ENCODE peak calls at places on chromosome 5, in five cellular contexts. One of them, this sample, is unnamed.

GRCh38 chr5:168104811-168105481 is 186.5 kb upstream of the WWC1 start:
- ATAC-seq in Right ventricle myocardium superior: peak
- ATAC-seq in aorta: no peak
- ATAC-seq in heart right ventricle: no peak
- ATAC-seq in right cardiac atrium: no peak
- ATAC-seq in this sample: no peak

GRCh38 chr5:140324041-140324833 is 21.3 kb upstream of the PFDN1 start:
- ATAC-seq in Right ventricle myocardium superior: no peak
- ATAC-seq in aorta: no peak
- ATAC-seq in heart right ventricle: no peak
- ATAC-seq in right cardiac atrium: peak
- ATAC-seq in this sample: no peak

GRCh38 chr5:108703313-108703712 is 44.4 kb upstream of the FER start:
- ATAC-seq in Right ventricle myocardium superior: no peak
- ATAC-seq in aorta: no peak
- ATAC-seq in heart right ventricle: no peak
- ATAC-seq in right cardiac atrium: no peak
- ATAC-seq in this sample: no peak

GRCh38 chr5:9046756-9047481 is 499.0 kb downstream of the SEMA5A start:
- ATAC-seq in Right ventricle myocardium superior: peak
- ATAC-seq in aorta: peak
- ATAC-seq in heart right ventricle: peak
- ATAC-seq in right cardiac atrium: peak
- ATAC-seq in this sample: peak

GRCh38 chr5:86101966-86102365 is 515.8 kb upstream of the COX7C start:
- ATAC-seq in Right ventricle myocardium superior: no peak
- ATAC-seq in aorta: no peak
- ATAC-seq in heart right ventricle: no peak
- ATAC-seq in right cardiac atrium: no peak
- ATAC-seq in this sample: no peak

GRCh38 chr5:178214160-178214803 is 9.9 kb downstream of the HNRNPAB start:
- ATAC-seq in Right ventricle myocardium superior: no peak
- ATAC-seq in aorta: no peak
- ATAC-seq in heart right ventricle: no peak
- ATAC-seq in right cardiac atrium: no peak
- ATAC-seq in this sample: no peak

GRCh38 chr5:83683836-83684235 is 36.8 kb downstream of the HAPLN1 start:
- ATAC-seq in Right ventricle myocardium superior: no peak
- ATAC-seq in aorta: no peak
- ATAC-seq in heart right ventricle: no peak
- ATAC-seq in right cardiac atrium: no peak
- ATAC-seq in this sample: no peak

GRCh38 chr5:116480894-116481510 is 93.6 kb downstream of the SEMA6A start:
- ATAC-seq in Right ventricle myocardium superior: no peak
- ATAC-seq in aorta: peak
- ATAC-seq in heart right ventricle: no peak
- ATAC-seq in right cardiac atrium: no peak
- ATAC-seq in this sample: no peak

GRCh38 chr5:119070578-119070827 is 384 bp upstream of the DMXL1 start:
- ATAC-seq in Right ventricle myocardium superior: peak
- ATAC-seq in aorta: peak
- ATAC-seq in heart right ventricle: peak
- ATAC-seq in right cardiac atrium: peak
- ATAC-seq in this sample: peak

GRCh38 chr5:32071351-32071944 is 102.7 kb downstream of the GOLPH3 start:
- ATAC-seq in Right ventricle myocardium superior: no peak
- ATAC-seq in aorta: no peak
- ATAC-seq in heart right ventricle: no peak
- ATAC-seq in right cardiac atrium: peak
- ATAC-seq in this sample: peak

GRCh38 chr5:179345429-179346321 is at the start of gene ADAMTS2:
- ATAC-seq in Right ventricle myocardium superior: peak
- ATAC-seq in aorta: peak
- ATAC-seq in heart right ventricle: no peak
- ATAC-seq in right cardiac atrium: peak
- ATAC-seq in this sample: peak

GRCh38 chr5:61596265-61596664 is 264.2 kb downstream of the ZSWIM6 start:
- ATAC-seq in Right ventricle myocardium superior: no peak
- ATAC-seq in aorta: no peak
- ATAC-seq in heart right ventricle: no peak
- ATAC-seq in right cardiac atrium: no peak
- ATAC-seq in this sample: no peak

This sample was measured in gastroesophageal sphincter.